ENCODE peak calls at places on chromosomes 16 and 17, in ten cellular contexts. J, L, C, D, P, N, Q, X, B and E are unnamed samples.

GRCh38 chr17:17001874-17002520 is 30.1 kb upstream of the TNFRSF13B start:
- DNase-seq in J (peak), L (peak), C (peak), D (peak), P (peak), N (peak), Q (no peak), X (peak), B (peak), E (peak)

GRCh38 chr16:50881953-50882352 is 140.1 kb downstream of the CYLD start:
- DNase-seq in J (no peak), L (no peak), C (no peak), D (no peak), P (no peak), N (peak), Q (no peak), X (no peak), B (no peak), E (peak)

GRCh38 chr17:61556224-61557188 is 34.5 kb downstream of the NACA2 start:
- DNase-seq in J (no peak), L (no peak), C (no peak), D (no peak), P (no peak), N (no peak), Q (no peak), X (no peak), B (no peak), E (no peak)

GRCh38 chr16:56038564-56039098 is 152.7 kb upstream of the GNAO1 start:
- DNase-seq in J (no peak), L (no peak), C (no peak), D (no peak), P (no peak), N (no peak), Q (no peak), X (no peak), B (no peak), E (no peak)

GRCh38 chr17:325270-325976 is 27.2 kb downstream of the RPH3AL start:
- DNase-seq in J (no peak), L (no peak), C (no peak), D (no peak), P (no peak), N (no peak), Q (no peak), X (no peak), B (peak), E (no peak)

GRCh38 chr17:55274371-55275255 is 9.9 kb downstream of the HLF start:
- DNase-seq in J (no peak), L (no peak), C (no peak), D (no peak), P (no peak), N (no peak), Q (no peak), X (no peak), B (no peak), E (no peak)

GRCh38 chr16:3879258-3879886 is 1.1 kb downstream of the CREBBP start:
- DNase-seq in J (no peak), L (peak), C (no peak), D (no peak), P (peak), N (peak), Q (no peak), X (no peak), B (no peak), E (no peak)

GRCh38 chr16:138049-138417 is 440 bp downstream of the NPRL3 start:
- DNase-seq in J (peak), L (no peak), C (no peak), D (peak), P (peak), N (peak), Q (no peak), X (no peak), B (peak), E (no peak)

GRCh38 chr16:17237350-17237944 is 233.3 kb downstream of the XYLT1 start:
- DNase-seq in J (no peak), L (no peak), C (no peak), D (no peak), P (no peak), N (no peak), Q (no peak), X (no peak), B (no peak), E (no peak)

GRCh38 chr16:24730914-24731313 is 1.5 kb downstream of the TNRC6A start:
- DNase-seq in J (no peak), L (no peak), C (no peak), D (no peak), P (no peak), N (no peak), Q (no peak), X (no peak), B (no peak), E (no peak)

GRCh38 chr16:66254106-66254505 is 112.4 kb upstream of the CDH5 start:
- DNase-seq in J (no peak), L (no peak), C (no peak), D (no peak), P (no peak), N (no peak), Q (no peak), X (no peak), B (no peak), E (no peak)

GRCh38 chr16:11064846-11065245 is 120.5 kb downstream of the CLEC16A start:
- DNase-seq in J (no peak), L (no peak), C (no peak), D (no peak), P (no peak), N (no peak), Q (no peak), X (no peak), B (no peak), E (no peak)

GRCh38 chr17:2872282-2872681 is 76.0 kb downstream of the RAP1GAP2 start:
- DNase-seq in J (no peak), L (no peak), C (no peak), D (no peak), P (no peak), N (peak), Q (no peak), X (no peak), B (no peak), E (no peak)

GRCh38 chr17:6780001-6780400 is 4.0 kb downstream of the FBXO39 start:
- DNase-seq in J (no peak), L (no peak), C (no peak), D (no peak), P (no peak), N (no peak), Q (no peak), X (no peak), B (no peak), E (no peak)

GRCh38 chr17:38560503-38561318 is 45.0 kb downstream of the SRCIN1 start:
- DNase-seq in J (no peak), L (no peak), C (no peak), D (no peak), P (peak), N (peak), Q (no peak), X (no peak), B (no peak), E (no peak)

GRCh38 chr17:4945176-4945943 is 3.0 kb downstream of the PFN1 start:
- DNase-seq in J (no peak), L (peak), C (peak), D (no peak), P (no peak), N (no peak), Q (peak), X (peak), B (peak), E (peak)

GRCh38 chr17:78129385-78130079 is 977 bp upstream of the TMC6 start:
- DNase-seq in J (no peak), L (no peak), C (no peak), D (no peak), P (no peak), N (no peak), Q (no peak), X (no peak), B (no peak), E (no peak)

GRCh38 chr17:78357687-78358537 is 2.0 kb downstream of the SOCS3 start:
- DNase-seq in J (no peak), L (peak), C (no peak), D (no peak), P (no peak), N (peak), Q (no peak), X (no peak), B (no peak), E (no peak)

GRCh38 chr17:31211352-31212012 is 85.6 kb downstream of the OMG start:
- DNase-seq in J (no peak), L (no peak), C (no peak), D (no peak), P (no peak), N (no peak), Q (no peak), X (no peak), B (no peak), E (no peak)

GRCh38 chr16:85192736-85193493 is 80.6 kb upstream of the CIBAR2 start:
- DNase-seq in J (no peak), L (no peak), C (no peak), D (no peak), P (no peak), N (no peak), Q (no peak), X (no peak), B (no peak), E (no peak)

GRCh38 chr16:77190190-77190477 is 856 bp upstream of the MON1B start:
- DNase-seq in J (no peak), L (no peak), C (no peak), D (no peak), P (no peak), N (no peak), Q (no peak), X (no peak), B (no peak), E (no peak)

GRCh38 chr17:14926073-14926472 is 339.1 kb downstream of the PMP22 start:
- DNase-seq in J (no peak), L (no peak), C (no peak), D (no peak), P (no peak), N (no peak), Q (no peak), X (no peak), B (no peak), E (no peak)

DNA sequence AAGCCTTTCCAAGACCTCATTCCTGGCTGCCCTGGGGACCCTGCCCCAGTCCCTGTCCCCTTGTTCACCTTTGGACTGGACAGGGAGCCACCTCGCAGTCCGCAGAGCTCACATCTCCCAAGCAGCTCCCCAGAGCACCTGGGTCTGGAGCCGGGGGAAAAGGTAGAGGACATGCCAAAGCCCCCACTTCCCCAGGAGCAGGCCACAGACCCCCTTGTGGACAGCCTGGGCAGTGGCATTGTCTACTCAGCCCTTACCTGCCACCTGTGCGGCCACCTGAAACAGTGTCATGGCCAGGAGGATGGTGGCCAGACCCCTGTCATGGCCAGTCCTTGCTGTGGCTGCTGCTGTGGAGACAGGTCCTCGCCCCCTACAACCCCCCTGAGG is 38.7 kb upstream of the IL21R start:
- DNase-seq in J (no peak), L (no peak), C (no peak), D (no peak), P (no peak), N (no peak), Q (no peak), X (no peak), B (no peak), E (no peak)
- TF ChIP-seq CTCF in J (no peak), L (no peak), C (no peak), D (no peak), P (no peak), N (no peak), Q (no peak), X (no peak), B (no peak), E (no peak)

GRCh38 chr16:12398029-12398735 is 405.5 kb downstream of the CPPED1 start:
- DNase-seq in J (no peak), L (no peak), C (no peak), D (no peak), P (no peak), N (no peak), Q (no peak), X (no peak), B (no peak), E (no peak)
- TF ChIP-seq CTCF in J (no peak), L (no peak), C (no peak), D (no peak), P (no peak), N (no peak), Q (no peak), X (no peak), B (no peak), E (no peak)

GRCh38 chr17:44094701-44095387 is 24.3 kb downstream of the G6PC3 start:
- DNase-seq in J (no peak), L (no peak), C (no peak), D (no peak), P (no peak), N (no peak), Q (no peak), X (no peak), B (no peak), E (no peak)

GRCh38 chr17:44097110-44097810 is 26.2 kb downstream of the HDAC5 start:
- DNase-seq in J (no peak), L (no peak), C (no peak), D (no peak), P (no peak), N (no peak), Q (peak), X (no peak), B (no peak), E (no peak)

GRCh38 chr17:44093231-44093900 is 22.8 kb downstream of the G6PC3 start:
- DNase-seq in J (no peak), L (no peak), C (no peak), D (no peak), P (no peak), N (no peak), Q (no peak), X (no peak), B (no peak), E (no peak)

GRCh38 chr17:44095388-44095646 is 24.8 kb downstream of the G6PC3 start:
- DNase-seq in J (no peak), L (no peak), C (no peak), D (no peak), P (no peak), N (no peak), Q (no peak), X (no peak), B (no peak), E (no peak)

GRCh38 chr17:44095647-44096496 is 25.3 kb downstream of the G6PC3 start:
- DNase-seq in J (peak), L (peak), C (peak), D (peak), P (peak), N (peak), Q (peak), X (no peak), B (peak), E (peak)
- TF ChIP-seq CTCF in J (no peak), L (no peak), C (no peak), D (no peak), P (peak), N (no peak), Q (peak), X (no peak), B (no peak), E (peak)

DNA sequence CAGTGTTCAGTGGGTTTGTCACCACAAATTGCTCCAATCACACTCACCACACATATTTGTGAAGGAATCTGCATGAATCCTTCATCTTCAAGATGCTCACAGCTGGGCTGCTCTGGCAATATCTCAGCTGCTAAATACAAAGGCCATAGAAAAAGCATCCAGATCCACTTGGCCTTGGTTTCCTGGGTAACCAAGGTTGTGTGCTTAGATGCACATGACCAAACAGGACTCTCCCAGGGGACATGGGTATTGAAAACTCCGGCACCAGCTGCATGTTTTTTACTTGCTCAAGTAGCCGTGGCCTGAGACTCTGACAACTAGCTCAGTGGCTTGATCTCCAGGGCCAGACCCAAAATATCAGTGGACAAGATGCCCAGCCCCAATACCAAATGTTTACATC is 131.3 kb downstream of the CBLN1 start:
- DNase-seq in J (no peak), L (no peak), C (no peak), D (no peak), P (no peak), N (no peak), Q (no peak), X (no peak), B (no peak), E (no peak)
- TF ChIP-seq CTCF in J (no peak), L (no peak), C (no peak), D (no peak), P (no peak), N (no peak), Q (no peak), X (no peak), B (no peak), E (no peak)

GRCh38 chr16:27749547-27749875 is 199.6 kb downstream of the KATNIP start:
- DNase-seq in J (no peak), L (no peak), C (no peak), D (no peak), P (no peak), N (no peak), Q (no peak), X (no peak), B (no peak), E (no peak)

GRCh38 chr16:27751676-27752075 is 201.7 kb downstream of the KATNIP start:
- DNase-seq in J (no peak), L (no peak), C (no peak), D (no peak), P (no peak), N (no peak), Q (no peak), X (no peak), B (no peak), E (no peak)

GRCh38 chr16:27747946-27748345 is 198.0 kb downstream of the KATNIP start:
- DNase-seq in J (no peak), L (no peak), C (no peak), D (no peak), P (no peak), N (no peak), Q (no peak), X (no peak), B (no peak), E (no peak)

GRCh38 chr16:27749946-27750345 is 200.0 kb downstream of the KATNIP start:
- DNase-seq in J (no peak), L (no peak), C (no peak), D (no peak), P (no peak), N (no peak), Q (no peak), X (no peak), B (no peak), E (no peak)

GRCh38 chr16:27748868-27749546 is 199.1 kb downstream of the KATNIP start:
- DNase-seq in J (no peak), L (peak), C (peak), D (no peak), P (peak), N (peak), Q (peak), X (no peak), B (no peak), E (no peak)
- TF ChIP-seq CTCF in J (peak), L (peak), C (no peak), D (peak), P (peak), N (peak), Q (no peak), X (no peak), B (no peak), E (peak)

DNA sequence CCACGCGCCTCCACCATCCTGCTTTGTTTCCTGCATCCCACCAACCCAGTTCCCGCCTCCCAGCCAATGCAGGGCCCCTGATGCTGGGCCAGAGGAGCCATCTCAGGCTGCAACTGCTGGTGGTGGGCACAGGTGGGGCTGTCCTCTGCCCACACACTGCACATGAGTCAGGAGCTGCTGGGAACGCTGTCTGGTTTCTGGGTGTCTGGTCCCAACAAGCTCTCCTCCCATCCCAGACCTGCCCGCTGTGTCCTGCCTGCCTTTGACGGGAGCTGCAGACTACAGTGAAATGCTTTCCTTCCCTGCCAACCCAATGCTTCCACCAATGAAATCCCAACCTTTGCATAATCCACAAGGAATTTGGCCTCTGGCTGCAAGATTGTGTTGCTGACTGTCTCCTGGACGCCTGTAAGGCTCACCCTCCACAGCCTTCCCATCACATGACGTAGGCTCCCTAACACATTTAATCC is 98.9 kb downstream of the N4BP1 start:
- DNase-seq in J (no peak), L (no peak), C (no peak), D (no peak), P (no peak), N (peak), Q (peak), X (no peak), B (peak), E (no peak)
- TF ChIP-seq CTCF in J (no peak), L (no peak), C (no peak), D (no peak), P (no peak), N (no peak), Q (no peak), X (no peak), B (no peak), E (no peak)

GRCh38 chr16:2161911-2162310 is 6.3 kb downstream of the TRAF7 start:
- DNase-seq in J (no peak), L (no peak), C (no peak), D (no peak), P (no peak), N (no peak), Q (no peak), X (no peak), B (no peak), E (no peak)

GRCh38 chr16:2160915-2161551 is 5.5 kb downstream of the TRAF7 start:
- DNase-seq in J (no peak), L (peak), C (peak), D (no peak), P (no peak), N (no peak), Q (no peak), X (no peak), B (no peak), E (peak)

GRCh38 chr16:2165861-2166260 is 10.3 kb downstream of the TRAF7 start:
- DNase-seq in J (no peak), L (no peak), C (no peak), D (no peak), P (no peak), N (no peak), Q (no peak), X (no peak), B (no peak), E (no peak)

GRCh38 chr16:2163211-2163881 is 7.8 kb downstream of the TRAF7 start:
- DNase-seq in J (no peak), L (peak), C (peak), D (no peak), P (no peak), N (no peak), Q (no peak), X (peak), B (no peak), E (no peak)

GRCh38 chr16:2162676-2163118 is 7.1 kb downstream of the TRAF7 start:
- DNase-seq in J (no peak), L (peak), C (no peak), D (no peak), P (no peak), N (no peak), Q (no peak), X (no peak), B (no peak), E (no peak)
- TF ChIP-seq CTCF in J (no peak), L (no peak), C (no peak), D (no peak), P (no peak), N (no peak), Q (no peak), X (no peak), B (no peak), E (no peak)

GRCh38 chr17:29278692-29279091 is 15.3 kb downstream of the NUFIP2 start:
- DNase-seq in J (no peak), L (no peak), C (no peak), D (no peak), P (no peak), N (no peak), Q (no peak), X (no peak), B (no peak), E (no peak)

GRCh38 chr17:29279397-29280070 is 14.4 kb downstream of the NUFIP2 start:
- DNase-seq in J (no peak), L (no peak), C (no peak), D (no peak), P (no peak), N (no peak), Q (no peak), X (no peak), B (no peak), E (no peak)

DNA sequence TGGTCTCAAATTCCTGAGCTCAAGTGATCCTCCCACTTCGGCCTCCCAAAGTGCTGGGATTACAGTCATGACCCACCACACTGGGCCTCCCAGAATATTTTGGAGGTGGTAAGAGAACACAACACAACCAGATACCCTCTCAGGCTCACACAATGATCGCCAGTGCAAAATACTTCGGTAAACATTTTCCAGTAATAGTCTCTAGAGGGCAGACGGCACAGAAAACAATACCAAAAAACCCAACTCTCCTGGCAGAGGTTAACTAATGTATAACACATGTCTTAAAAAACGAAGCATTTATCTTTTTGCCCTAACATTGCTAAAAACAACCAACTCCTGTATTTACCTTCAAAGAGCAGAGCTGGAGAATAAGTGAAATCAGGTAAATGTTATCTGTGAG is 10.5 kb downstream of the NUFIP2 start:
- DNase-seq in J (no peak), L (no peak), C (no peak), D (no peak), P (no peak), N (no peak), Q (no peak), X (no peak), B (no peak), E (no peak)
- TF ChIP-seq CTCF in J (peak), L (no peak), C (no peak), D (peak), P (peak), N (no peak), Q (peak), X (no peak), B (no peak), E (no peak)